ENCODE peak calls at places on chromosomes 1 and 21, in five cellular contexts. V is iris pigment epithelial cell; C is hypothalamus; Q is fibroblast of lung; W is activated CD8-positive, alpha-beta T cell treated with anti-CD3 and anti-CD28 coated beads for 36 hours. X is an unnamed sample.

GRCh38 chr1:220441211-220441610 is 86.7 kb upstream of the MARK1 start:
- DNase-seq in Q (no peak), W (no peak), C (no peak), V (no peak), X (no peak)

GRCh38 chr1:80462006-80462405 is 1338.7 kb upstream of the ADGRL2 start:
- DNase-seq in W (no peak), Q (no peak), V (no peak), C (no peak), X (no peak)

GRCh38 chr1:198929111-198929604 is 290.3 kb downstream of the PTPRC start:
- DNase-seq in V (no peak), W (no peak), Q (no peak), C (no peak), X (no peak)

GRCh38 chr21:34762761-34763160 is 94.0 kb downstream of the CLIC6 start:
- DNase-seq in Q (peak; percentile 82), W (no peak), V (peak; percentile 35), C (no peak), X (no peak)

GRCh38 chr1:157158967-157159366 is 20.8 kb upstream of the ETV3 start:
- DNase-seq in C (no peak), V (no peak), W (no peak), Q (no peak), X (no peak)

GRCh38 chr1:32335951-32336867 is at the start of gene MARCKSL1:
- DNase-seq in Q (peak; percentile 63), W (peak; percentile 85), V (peak; percentile 60), C (peak; percentile 90), X (peak; percentile 95)

GRCh38 chr1:178725603-178726517 is 816 bp downstream of the RALGPS2 start:
- DNase-seq in V (peak; percentile 92), W (peak; percentile 80), Q (peak; percentile 92), C (peak; percentile 46), X (peak; percentile 87)

GRCh38 chr1:117820096-117820495 is 109.3 kb downstream of the GDAP2 start:
- DNase-seq in C (no peak), V (no peak), Q (peak; percentile 23), W (no peak), X (no peak)

GRCh38 chr1:100773444-100773843 is 53.9 kb downstream of the VCAM1 start:
- DNase-seq in V (peak; percentile 18), W (no peak), Q (no peak), C (no peak), X (no peak)

GRCh38 chr1:209611771-209612570 is 28.5 kb downstream of the CAMK1G start:
- DNase-seq in Q (no peak), W (no peak), C (no peak), V (no peak), X (peak; percentile 66)

GRCh38 chr1:202952818-202953217 is 5.3 kb downstream of the ADIPOR1 start:
- DNase-seq in Q (peak; percentile 58), W (peak; percentile 10), C (peak; percentile 3), V (peak; percentile 82), X (peak; percentile 63)

GRCh38 chr1:223684488-223684792 is 18.9 kb upstream of the CAPN8 start:
- DNase-seq in V (no peak), Q (no peak), C (no peak), W (no peak), X (no peak)

GRCh38 chr1:30879126-30879786 is 29.3 kb downstream of the SDC3 start:
- DNase-seq in Q (peak; percentile 29), C (no peak), V (no peak), W (no peak), X (no peak)

GRCh38 chr1:154221815-154222081 is 993 bp downstream of the UBAP2L start:
- DNase-seq in Q (peak; percentile 79), V (peak; percentile 83), C (no peak), W (no peak), X (no peak)

GRCh38 chr21:17828223-17828622 is 9.1 kb upstream of the C21orf91 start:
- DNase-seq in V (peak; percentile 61), Q (peak; percentile 52), W (no peak), C (no peak), X (no peak)

X was measured in activated CD4-positive, alpha-beta T cell treated with anti-CD3 and anti-CD28 coated beads, Interleukin-2, amount 10 ng/mL, durations not matched to agents 24 days and 14 days.